ENCODE peak calls at places on chromosomes 13 and 19, in four cellular contexts. P, B, F and O are unnamed samples.

GRCh38 chr19:44608391-44608821 is 5.0 kb upstream of the IGSF23 start:
- DNase-seq in P (no peak), B (no peak), F (no peak), O (peak)

GRCh38 chr13:48333976-48334375 is 30.4 kb downstream of the RB1 start:
- DNase-seq in P (no peak), B (no peak), F (no peak), O (no peak)

GRCh38 chr19:44530777-44531176 is 1.3 kb upstream of the CEACAM20 start:
- DNase-seq in P (no peak), B (no peak), F (no peak), O (no peak)

GRCh38 chr19:2171349-2172145 is 7.8 kb downstream of the DOT1L start:
- DNase-seq in P (peak), B (peak), F (no peak), O (no peak)

GRCh38 chr19:13887529-13887928 is 10.6 kb downstream of the NANOS3 start:
- DNase-seq in P (no peak), B (no peak), F (no peak), O (no peak)

GRCh38 chr13:44713793-44714469 is 137.8 kb upstream of the TSC22D1 start:
- DNase-seq in P (no peak), B (no peak), F (peak), O (no peak)

GRCh38 chr19:8158411-8159074 is 9.2 kb upstream of the FBN3 start:
- DNase-seq in P (peak), B (peak), F (peak), O (peak)

GRCh38 chr13:49063526-49063925 is 87.8 kb downstream of the FNDC3A start:
- DNase-seq in P (no peak), B (no peak), F (no peak), O (no peak)

GRCh38 chr13:49821216-49821820 is 28.8 kb upstream of the KPNA3 start:
- DNase-seq in P (no peak), B (no peak), F (no peak), O (peak)

GRCh38 chr13:39210961-39211534 is 172.8 kb downstream of the NHLRC3 start:
- DNase-seq in P (no peak), B (no peak), F (no peak), O (no peak)

GRCh38 chr19:10706990-10707389 is 5.8 kb downstream of the QTRT1 start:
- DNase-seq in P (no peak), B (no peak), F (no peak), O (no peak)

GRCh38 chr19:21202865-21203494 is 61.1 kb downstream of the ZNF431 start:
- DNase-seq in P (peak), B (peak), F (peak), O (peak)

GRCh38 chr19:39112338-39112890 is 13.2 kb upstream of the PAK4 start:
- DNase-seq in P (no peak), B (no peak), F (peak), O (peak)

GRCh38 chr19:18164072-18164471 is 9.5 kb upstream of the IFI30 start:
- DNase-seq in P (no peak), B (no peak), F (no peak), O (no peak)

GRCh38 chr13:95267662-95268369 is 33.4 kb downstream of the ABCC4 start:
- DNase-seq in P (peak), B (no peak), F (no peak), O (no peak)

GRCh38 chr19:33610588-33610987 is 11.2 kb upstream of the CHST8 start:
- DNase-seq in P (no peak), B (no peak), F (no peak), O (no peak)

GRCh38 chr19:55149078-55150003 is at the start of gene TNNT1:
- DNase-seq in P (no peak), B (peak), F (no peak), O (no peak)

GRCh38 chr13:25902946-25903345 is 148.9 kb downstream of the SHISA2 start:
- DNase-seq in P (no peak), B (no peak), F (no peak), O (no peak)

GRCh38 chr19:47735131-47735530 is 10.2 kb upstream of the NOP53 start:
- DNase-seq in P (no peak), B (no peak), F (no peak), O (peak)

GRCh38 chr19:35119091-35119490 is 3.5 kb downstream of the FXYD3 start:
- DNase-seq in P (no peak), B (no peak), F (no peak), O (no peak)

GRCh38 chr19:3403489-3404323 is 37.3 kb downstream of the NFIC start:
- DNase-seq in P (peak), B (peak), F (no peak), O (no peak)

GRCh38 chr19:28350673-28351072 is 862.3 kb downstream of the UQCRFS1 start:
- DNase-seq in P (no peak), B (no peak), F (no peak), O (no peak)

GRCh38 chr13:97849305-97849704 is 104.2 kb upstream of the IPO5 start:
- DNase-seq in P (no peak), B (peak), F (peak), O (peak)

GRCh38 chr19:53980553-53981407 is 10.7 kb upstream of the CACNG6 start:
- DNase-seq in P (no peak), B (peak), F (peak), O (peak)

GRCh38 chr13:81697826-81698225 is 1356.9 kb upstream of the SPRY2 start:
- DNase-seq in P (no peak), B (no peak), F (no peak), O (no peak)

GRCh38 chr19:50416034-50416814 is 2.5 kb upstream of the SPIB start:
- DNase-seq in P (no peak), B (no peak), F (no peak), O (no peak)

GRCh38 chr19:39405930-39406655 is 554 bp upstream of the ZFP36 start:
- DNase-seq in P (no peak), B (no peak), F (no peak), O (peak)

GRCh38 chr13:38563739-38564138 is 123.1 kb upstream of the FREM2 start:
- DNase-seq in P (no peak), B (no peak), F (no peak), O (peak)

GRCh38 chr19:52200044-52200443 is 10.2 kb downstream of the PPP2R1A start:
- DNase-seq in P (no peak), B (no peak), F (no peak), O (no peak)

GRCh38 chr19:46697142-46697960 is 19.6 kb downstream of the PRKD2 start:
- DNase-seq in P (peak), B (peak), F (peak), O (no peak)
- TF ChIP-seq JUND in P (peak), B (no peak), F (no peak), O (no peak)

GRCh38 chr13:22014469-22014868 is 343.6 kb downstream of the FGF9 start:
- DNase-seq in P (no peak), B (no peak), F (no peak), O (no peak)

GRCh38 chr13:22024381-22024994 is 353.6 kb downstream of the FGF9 start:
- DNase-seq in P (no peak), B (no peak), F (no peak), O (no peak)

GRCh38 chr13:22017226-22017625 is 346.4 kb downstream of the FGF9 start:
- DNase-seq in P (no peak), B (no peak), F (no peak), O (no peak)

GRCh38 chr13:22012676-22013075 is 341.8 kb downstream of the FGF9 start:
- DNase-seq in P (no peak), B (no peak), F (no peak), O (no peak)

DNA sequence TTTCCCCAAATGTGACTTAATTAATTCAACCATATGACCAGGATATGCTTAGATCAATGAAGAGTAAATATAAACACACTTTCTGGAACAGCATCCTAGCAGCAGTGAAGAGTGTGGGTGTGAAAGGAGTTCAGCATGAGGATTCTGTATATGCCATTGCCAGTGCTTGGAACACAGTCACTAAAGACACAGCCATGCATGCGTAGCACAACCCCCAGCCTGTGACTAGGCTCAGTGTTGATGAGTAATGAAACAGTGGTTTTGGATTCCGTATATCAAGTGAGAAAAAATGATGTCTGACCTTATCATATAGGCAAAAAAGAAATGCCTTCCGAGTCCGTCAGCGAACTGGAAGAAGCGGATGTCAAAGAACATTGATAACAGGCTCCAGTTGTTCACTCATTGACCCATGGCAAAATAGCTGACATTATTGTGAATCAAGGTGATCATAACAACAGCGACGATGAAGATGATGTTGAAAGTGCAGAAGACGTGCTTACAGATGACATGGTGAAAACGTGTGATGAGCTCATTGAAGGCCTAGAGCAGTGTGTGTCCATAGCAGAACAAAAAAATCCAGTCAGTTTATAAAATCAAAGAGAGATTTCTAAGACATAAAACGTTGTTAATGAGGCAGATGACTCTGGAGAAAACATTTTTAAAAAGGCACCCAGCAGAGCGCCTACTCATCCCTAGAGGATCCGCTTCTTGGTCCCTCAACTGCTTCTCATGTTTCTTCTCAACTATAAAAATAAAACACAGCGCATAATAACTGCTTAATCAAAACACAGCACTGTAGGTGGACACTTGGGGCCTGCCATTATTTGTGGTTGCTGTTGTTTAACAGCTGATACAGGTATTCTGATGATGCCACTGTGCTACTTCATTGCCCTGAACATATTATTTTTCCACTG is 347.7 kb downstream of the FGF9 start:
- DNase-seq in P (no peak), B (no peak), F (no peak), O (no peak)
- TF ChIP-seq JUND in P (no peak), B (no peak), F (no peak), O (no peak)

DNA sequence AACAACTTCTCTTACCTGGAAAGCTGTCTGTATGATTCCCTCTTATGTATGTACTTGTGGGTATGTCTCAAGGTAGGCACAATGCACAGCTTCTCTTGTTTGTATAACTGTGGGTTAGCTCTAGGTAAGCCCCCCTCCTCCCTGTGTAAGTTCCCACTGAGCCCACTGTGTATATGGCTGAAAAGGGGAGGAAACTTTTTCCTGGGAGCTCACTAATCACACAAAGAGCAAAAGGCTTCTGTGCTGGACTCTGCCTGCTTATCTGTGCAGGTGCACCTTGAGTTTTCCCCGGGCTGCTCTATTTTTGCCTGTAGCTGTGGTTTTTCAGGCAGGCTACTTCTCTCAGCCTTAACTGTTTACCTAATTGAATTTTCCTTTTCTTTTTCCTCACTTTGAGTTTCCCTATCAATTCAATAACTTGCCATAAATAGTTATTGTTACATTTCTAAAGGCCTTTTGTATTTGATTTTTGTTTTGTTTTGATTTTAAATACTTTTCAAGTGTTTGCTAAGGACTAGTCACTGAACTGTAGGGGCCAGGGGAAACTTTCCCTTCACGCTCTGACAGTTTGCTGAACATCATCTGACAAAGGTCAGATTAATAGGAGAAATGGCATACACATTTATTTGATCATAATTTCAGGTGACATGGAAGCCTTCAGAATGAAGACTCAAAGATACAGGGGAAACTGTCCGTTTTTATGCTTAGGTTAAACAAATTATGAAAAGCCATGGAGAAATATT is 423.5 kb upstream of the ATXN8OS start:
- DNase-seq in P (peak), B (no peak), F (no peak), O (no peak)
- TF ChIP-seq JUND in P (no peak), B (no peak), F (no peak), O (no peak)

GRCh38 chr13:45747071-45747470 is 45.0 kb downstream of the CBY2 start:
- DNase-seq in P (no peak), B (no peak), F (no peak), O (no peak)
- TF ChIP-seq JUND in P (no peak), B (no peak), F (no peak), O (no peak)